ENCODE peak calls at places on chromosomes 12 and 14, in nine cellular contexts. One of them, this sample, is unnamed.
A peak's percentile ranks its signal among the peaks of the same experiment; 100 is the strongest.

GRCh38 chr12:26953447-26953846 is 15.2 kb downstream of the FGFR1OP2 start:
- DNase-seq in aorta: no peak
- DNase-seq in stimulated activated CD8-positive, alpha-beta memory T cell treated with anti-CD3 and anti-CD28 coated beads, Interleukin-15, amount 100 ng/mL, for 1 hour: no peak
- DNase-seq in activated gamma-delta T cell treated with Interleukin-2 at 50 U/mL for 16 hours: no peak
- DNase-seq in fibroblast of the aortic adventitia: peak; percentile 38
- DNase-seq in CD4-positive, CD25-positive, alpha-beta regulatory T cell: no peak
- DNase-seq in anterior cingulate cortex: no peak
- DNase-seq in GDM1: no peak
- DNase-seq in NAMALWA: no peak
- DNase-seq in this sample: peak; percentile 78

GRCh38 chr14:100424504-100425453 is 101.6 kb downstream of the SLC25A47 start:
- DNase-seq in anterior cingulate cortex: no peak
- DNase-seq in CD4-positive, CD25-positive, alpha-beta regulatory T cell: no peak
- DNase-seq in activated gamma-delta T cell treated with Interleukin-2 at 50 U/mL for 16 hours: no peak
- DNase-seq in aorta: no peak
- DNase-seq in stimulated activated CD8-positive, alpha-beta memory T cell treated with anti-CD3 and anti-CD28 coated beads, Interleukin-15, amount 100 ng/mL, for 1 hour: no peak
- DNase-seq in GDM1: no peak
- DNase-seq in NAMALWA: no peak
- DNase-seq in fibroblast of the aortic adventitia: no peak
- DNase-seq in this sample: peak; percentile 46

GRCh38 chr14:87066221-87066817 is 926.7 kb downstream of the GALC start:
- DNase-seq in CD4-positive, CD25-positive, alpha-beta regulatory T cell: no peak
- DNase-seq in fibroblast of the aortic adventitia: peak; percentile 9
- DNase-seq in anterior cingulate cortex: no peak
- DNase-seq in GDM1: no peak
- DNase-seq in stimulated activated CD8-positive, alpha-beta memory T cell treated with anti-CD3 and anti-CD28 coated beads, Interleukin-15, amount 100 ng/mL, for 1 hour: no peak
- DNase-seq in activated gamma-delta T cell treated with Interleukin-2 at 50 U/mL for 16 hours: no peak
- DNase-seq in NAMALWA: peak; percentile 9
- DNase-seq in aorta: no peak
- DNase-seq in this sample: no peak

GRCh38 chr12:54734196-54734950 is 86.2 kb upstream of the DCD start:
- DNase-seq in CD4-positive, CD25-positive, alpha-beta regulatory T cell: no peak
- DNase-seq in stimulated activated CD8-positive, alpha-beta memory T cell treated with anti-CD3 and anti-CD28 coated beads, Interleukin-15, amount 100 ng/mL, for 1 hour: no peak
- DNase-seq in GDM1: no peak
- DNase-seq in fibroblast of the aortic adventitia: no peak
- DNase-seq in NAMALWA: no peak
- DNase-seq in aorta: no peak
- DNase-seq in anterior cingulate cortex: no peak
- DNase-seq in activated gamma-delta T cell treated with Interleukin-2 at 50 U/mL for 16 hours: no peak
- DNase-seq in this sample: no peak

GRCh38 chr12:104263580-104264358 is 39.8 kb upstream of the EID3 start:
- DNase-seq in fibroblast of the aortic adventitia: peak; percentile 49
- DNase-seq in stimulated activated CD8-positive, alpha-beta memory T cell treated with anti-CD3 and anti-CD28 coated beads, Interleukin-15, amount 100 ng/mL, for 1 hour: no peak
- DNase-seq in GDM1: peak; percentile 4
- DNase-seq in CD4-positive, CD25-positive, alpha-beta regulatory T cell: no peak
- DNase-seq in NAMALWA: no peak
- DNase-seq in anterior cingulate cortex: no peak
- DNase-seq in activated gamma-delta T cell treated with Interleukin-2 at 50 U/mL for 16 hours: no peak
- DNase-seq in aorta: no peak
- DNase-seq in this sample: peak; percentile 94

GRCh38 chr14:102579696-102580551 is 12.5 kb upstream of the RCOR1 start:
- DNase-seq in fibroblast of the aortic adventitia: peak; percentile 75
- DNase-seq in aorta: no peak
- DNase-seq in GDM1: no peak
- DNase-seq in CD4-positive, CD25-positive, alpha-beta regulatory T cell: no peak
- DNase-seq in NAMALWA: no peak
- DNase-seq in activated gamma-delta T cell treated with Interleukin-2 at 50 U/mL for 16 hours: no peak
- DNase-seq in stimulated activated CD8-positive, alpha-beta memory T cell treated with anti-CD3 and anti-CD28 coated beads, Interleukin-15, amount 100 ng/mL, for 1 hour: no peak
- DNase-seq in anterior cingulate cortex: no peak
- DNase-seq in this sample: no peak

GRCh38 chr14:30985796-30986195 is 39.7 kb upstream of the AP4S1 start:
- DNase-seq in fibroblast of the aortic adventitia: no peak
- DNase-seq in CD4-positive, CD25-positive, alpha-beta regulatory T cell: no peak
- DNase-seq in stimulated activated CD8-positive, alpha-beta memory T cell treated with anti-CD3 and anti-CD28 coated beads, Interleukin-15, amount 100 ng/mL, for 1 hour: no peak
- DNase-seq in aorta: no peak
- DNase-seq in activated gamma-delta T cell treated with Interleukin-2 at 50 U/mL for 16 hours: no peak
- DNase-seq in anterior cingulate cortex: no peak
- DNase-seq in GDM1: no peak
- DNase-seq in NAMALWA: no peak
- DNase-seq in this sample: no peak

GRCh38 chr14:100078997-100079561 is 13.9 kb downstream of the EVL start:
- DNase-seq in CD4-positive, CD25-positive, alpha-beta regulatory T cell: peak; percentile 77
- DNase-seq in activated gamma-delta T cell treated with Interleukin-2 at 50 U/mL for 16 hours: peak; percentile 86
- DNase-seq in NAMALWA: no peak
- DNase-seq in aorta: no peak
- DNase-seq in anterior cingulate cortex: no peak
- DNase-seq in stimulated activated CD8-positive, alpha-beta memory T cell treated with anti-CD3 and anti-CD28 coated beads, Interleukin-15, amount 100 ng/mL, for 1 hour: peak; percentile 48
- DNase-seq in fibroblast of the aortic adventitia: peak; percentile 57
- DNase-seq in GDM1: peak; percentile 77
- DNase-seq in this sample: peak; percentile 58

This sample was measured in MV-4-11.